ENCODE peak calls at places on chromosomes 5 and 9, in six cellular contexts. One of them, this sample, is unnamed.

GRCh38 chr5:147481857-147482256 is 28.0 kb downstream of the DPYSL3 start:
- DNase-seq in mesendoderm: no peak
- DNase-seq in mesenchymal stem cell: peak; percentile 79
- DNase-seq in neuronal stem cell: no peak
- DNase-seq in H1: no peak
- DNase-seq in IMR-90: peak; percentile 78
- DNase-seq in this sample: no peak

GRCh38 chr9:88303785-88304495 is 84.3 kb upstream of the SPIN1 start:
- DNase-seq in mesendoderm: no peak
- DNase-seq in neuronal stem cell: no peak
- DNase-seq in mesenchymal stem cell: peak; percentile 10
- DNase-seq in H1: no peak
- DNase-seq in IMR-90: peak; percentile 58
- DNase-seq in this sample: no peak

GRCh38 chr9:6356904-6357303 is 28.7 kb downstream of the TPD52L3 start:
- DNase-seq in neuronal stem cell: no peak
- DNase-seq in IMR-90: no peak
- DNase-seq in mesenchymal stem cell: no peak
- DNase-seq in mesendoderm: no peak
- DNase-seq in H1: no peak
- DNase-seq in this sample: no peak

GRCh38 chr5:34658023-34658422 is 1.9 kb downstream of the RAI14 start:
- DNase-seq in H1: no peak
- DNase-seq in mesendoderm: peak; percentile 50
- DNase-seq in mesenchymal stem cell: peak; percentile 53
- DNase-seq in IMR-90: peak; percentile 66
- DNase-seq in neuronal stem cell: no peak
- DNase-seq in this sample: no peak

GRCh38 chr5:83472508-83473343 is 1.2 kb downstream of the VCAN start:
- DNase-seq in mesendoderm: peak; percentile 64
- DNase-seq in mesenchymal stem cell: peak; percentile 55
- DNase-seq in H1: no peak
- DNase-seq in neuronal stem cell: peak; percentile 57
- DNase-seq in IMR-90: no peak
- DNase-seq in this sample: peak; percentile 61

GRCh38 chr9:26326473-26327044 is 566.0 kb downstream of the CAAP1 start:
- DNase-seq in IMR-90: peak; percentile 81
- DNase-seq in mesenchymal stem cell: peak; percentile 78
- DNase-seq in neuronal stem cell: peak; percentile 55
- DNase-seq in H1: peak; percentile 10
- DNase-seq in mesendoderm: peak; percentile 79
- DNase-seq in this sample: peak; percentile 45

GRCh38 chr9:92654481-92655301 is 15.2 kb downstream of the IPPK start:
- DNase-seq in neuronal stem cell: no peak
- DNase-seq in mesendoderm: no peak
- DNase-seq in H1: no peak
- DNase-seq in mesenchymal stem cell: no peak
- DNase-seq in IMR-90: no peak
- DNase-seq in this sample: no peak

GRCh38 chr5:111680737-111681413 is 76.1 kb downstream of the NREP start:
- DNase-seq in IMR-90: peak; percentile 97
- DNase-seq in mesendoderm: no peak
- DNase-seq in mesenchymal stem cell: peak; percentile 96
- DNase-seq in H1: no peak
- DNase-seq in neuronal stem cell: no peak
- DNase-seq in this sample: no peak

GRCh38 chr5:42994285-42995151 is 45.6 kb downstream of the ANXA2R start:
- DNase-seq in mesenchymal stem cell: peak; percentile 81
- DNase-seq in IMR-90: peak; percentile 93
- DNase-seq in neuronal stem cell: peak; percentile 81
- DNase-seq in mesendoderm: peak; percentile 92
- DNase-seq in H1: no peak
- DNase-seq in this sample: peak; percentile 88

GRCh38 chr9:118991366-118992285 is 377.6 kb downstream of the BRINP1 start:
- DNase-seq in H1: no peak
- DNase-seq in IMR-90: no peak
- DNase-seq in neuronal stem cell: no peak
- DNase-seq in mesenchymal stem cell: no peak
- DNase-seq in mesendoderm: no peak
- DNase-seq in this sample: peak; percentile 28
- H3K27me3 ChIP-seq in H1: no peaks in the 10 kb centered on the region
- H3K27me3 ChIP-seq in IMR-90: no peaks in the 10 kb centered on the region
- H3K27me3 ChIP-seq in neuronal stem cell: no peaks in the 10 kb centered on the region
- H3K27me3 ChIP-seq in mesenchymal stem cell: no peaks in the 10 kb centered on the region
- H3K27me3 ChIP-seq in mesendoderm: no peaks in the 10 kb centered on the region
- H3K27me3 ChIP-seq in this sample: no peaks in the 10 kb centered on the region

DNA sequence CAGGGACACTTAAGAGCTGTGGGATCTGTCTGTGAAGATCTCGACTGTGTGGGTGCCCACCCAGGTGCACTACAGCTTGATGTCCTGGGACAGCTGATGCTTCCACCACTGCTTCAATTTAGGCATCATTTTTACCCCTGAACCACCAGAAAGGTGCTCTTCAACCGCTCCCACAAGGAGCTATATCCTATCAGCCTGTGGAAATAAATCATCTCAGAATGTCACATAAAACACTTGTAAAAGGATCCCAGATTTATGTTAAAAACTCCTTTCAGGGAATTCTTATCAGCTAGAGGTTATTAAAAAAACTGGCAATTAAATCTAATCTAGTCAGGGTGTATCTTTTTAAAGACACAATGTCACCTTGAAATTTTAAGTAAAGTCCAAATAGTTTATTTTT is 82.7 kb upstream of the PCA3 start:
- DNase-seq in H1: no peak
- DNase-seq in neuronal stem cell: no peak
- DNase-seq in mesendoderm: no peak
- DNase-seq in mesenchymal stem cell: no peak
- DNase-seq in IMR-90: no peak
- DNase-seq in this sample: no peak
- H3K23ac ChIP-seq in H1: no peak overlapping the region
- H3K23ac ChIP-seq in neuronal stem cell: no peak overlapping the region
- H3K23ac ChIP-seq in mesendoderm: no peak overlapping the region
- H3K23ac ChIP-seq in mesenchymal stem cell: no peak overlapping the region
- H3K23ac ChIP-seq in IMR-90: no peak overlapping the region
- H3K23ac ChIP-seq in this sample: no peak overlapping the region

DNA sequence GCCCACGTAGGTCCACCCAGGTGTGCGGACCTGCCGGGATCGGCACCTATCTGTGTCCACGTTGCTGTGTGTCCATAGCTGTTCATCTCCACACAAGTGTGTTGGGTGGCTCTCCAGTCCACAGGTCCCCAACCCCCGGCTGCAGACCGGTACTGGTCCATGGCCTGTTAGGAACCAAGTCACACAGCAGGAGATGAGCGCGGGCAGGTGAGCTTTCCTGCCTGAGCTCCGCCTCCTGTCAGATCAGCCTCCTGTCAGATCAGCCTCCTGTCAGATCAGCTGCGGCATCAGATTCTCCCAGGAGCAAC is 18.9 kb downstream of the LAMC3 start:
- DNase-seq in mesenchymal stem cell: no peak
- DNase-seq in H1: no peak
- DNase-seq in neuronal stem cell: no peak
- DNase-seq in IMR-90: no peak
- DNase-seq in mesendoderm: no peak
- DNase-seq in this sample: no peak
- H3K27me3 ChIP-seq in mesenchymal stem cell: peaks cover 53% of the 10 kb centered on the region
- H3K27me3 ChIP-seq in H1: no peaks in the 10 kb centered on the region
- H3K27me3 ChIP-seq in neuronal stem cell: peaks cover 63% of the 10 kb centered on the region
- H3K27me3 ChIP-seq in IMR-90: peaks cover 66% of the 10 kb centered on the region
- H3K27me3 ChIP-seq in mesendoderm: no peaks in the 10 kb centered on the region
- H3K27me3 ChIP-seq in this sample: no peaks in the 10 kb centered on the region

GRCh38 chr5:65394078-65394477 is 87.6 kb downstream of the ADAMTS6 start:
- DNase-seq in mesenchymal stem cell: peak; percentile 83
- DNase-seq in H1: no peak
- DNase-seq in neuronal stem cell: no peak
- DNase-seq in mesendoderm: no peak
- DNase-seq in IMR-90: peak; percentile 90
- DNase-seq in this sample: no peak
- H3K23ac ChIP-seq in mesenchymal stem cell: no peak overlapping the region
- H3K23ac ChIP-seq in H1: no peak overlapping the region
- H3K23ac ChIP-seq in neuronal stem cell: no peak overlapping the region
- H3K23ac ChIP-seq in mesendoderm: no peak overlapping the region
- H3K23ac ChIP-seq in IMR-90: peak overlapping the region; percentile 14
- H3K23ac ChIP-seq in this sample: no peak overlapping the region

GRCh38 chr9:123368481-123369153 is 12.6 kb downstream of the CRB2 start:
- DNase-seq in neuronal stem cell: no peak
- DNase-seq in IMR-90: no peak
- DNase-seq in mesendoderm: no peak
- DNase-seq in H1: no peak
- DNase-seq in mesenchymal stem cell: no peak
- DNase-seq in this sample: no peak
- H3K27me3 ChIP-seq in neuronal stem cell: no peaks in the 10 kb centered on the region
- H3K27me3 ChIP-seq in IMR-90: peaks cover 44% of the 10 kb centered on the region
- H3K27me3 ChIP-seq in mesendoderm: no peaks in the 10 kb centered on the region
- H3K27me3 ChIP-seq in H1: no peaks in the 10 kb centered on the region
- H3K27me3 ChIP-seq in mesenchymal stem cell: peaks cover 23% of the 10 kb centered on the region
- H3K27me3 ChIP-seq in this sample: no peaks in the 10 kb centered on the region

GRCh38 chr9:124934290-124934689 is 6.6 kb downstream of the GOLGA1 start:
- DNase-seq in H1: no peak
- DNase-seq in mesendoderm: no peak
- DNase-seq in mesenchymal stem cell: peak; percentile 39
- DNase-seq in neuronal stem cell: no peak
- DNase-seq in IMR-90: peak; percentile 73
- DNase-seq in this sample: no peak

GRCh38 chr9:124928116-124928515 is 12.8 kb downstream of the GOLGA1 start:
- DNase-seq in mesendoderm: no peak
- DNase-seq in IMR-90: no peak
- DNase-seq in mesenchymal stem cell: no peak
- DNase-seq in neuronal stem cell: no peak
- DNase-seq in H1: no peak
- DNase-seq in this sample: no peak

GRCh38 chr9:124929464-124929863 is 11.4 kb downstream of the GOLGA1 start:
- DNase-seq in neuronal stem cell: no peak
- DNase-seq in mesendoderm: no peak
- DNase-seq in IMR-90: no peak
- DNase-seq in H1: no peak
- DNase-seq in mesenchymal stem cell: no peak
- DNase-seq in this sample: no peak

GRCh38 chr9:124932355-124932754 is 8.5 kb downstream of the GOLGA1 start:
- DNase-seq in mesenchymal stem cell: no peak
- DNase-seq in IMR-90: no peak
- DNase-seq in mesendoderm: no peak
- DNase-seq in neuronal stem cell: no peak
- DNase-seq in H1: no peak
- DNase-seq in this sample: no peak
- H3K23ac ChIP-seq in mesenchymal stem cell: no peak overlapping the region
- H3K23ac ChIP-seq in IMR-90: no peak overlapping the region
- H3K23ac ChIP-seq in mesendoderm: no peak overlapping the region
- H3K23ac ChIP-seq in neuronal stem cell: no peak overlapping the region
- H3K23ac ChIP-seq in H1: no peak overlapping the region
- H3K23ac ChIP-seq in this sample: no peak overlapping the region

GRCh38 chr9:21398955-21399489 is 9.9 kb upstream of the IFNA8 start:
- DNase-seq in mesenchymal stem cell: no peak
- DNase-seq in H1: no peak
- DNase-seq in neuronal stem cell: no peak
- DNase-seq in IMR-90: no peak
- DNase-seq in mesendoderm: no peak
- DNase-seq in this sample: no peak
- H3K27me3 ChIP-seq in mesenchymal stem cell: peaks cover 17% of the 10 kb centered on the region
- H3K27me3 ChIP-seq in H1: no peaks in the 10 kb centered on the region
- H3K27me3 ChIP-seq in neuronal stem cell: peaks cover 67% of the 10 kb centered on the region
- H3K27me3 ChIP-seq in IMR-90: peaks cover 44% of the 10 kb centered on the region
- H3K27me3 ChIP-seq in mesendoderm: no peaks in the 10 kb centered on the region
- H3K27me3 ChIP-seq in this sample: peaks cover 6% of the 10 kb centered on the region

DNA sequence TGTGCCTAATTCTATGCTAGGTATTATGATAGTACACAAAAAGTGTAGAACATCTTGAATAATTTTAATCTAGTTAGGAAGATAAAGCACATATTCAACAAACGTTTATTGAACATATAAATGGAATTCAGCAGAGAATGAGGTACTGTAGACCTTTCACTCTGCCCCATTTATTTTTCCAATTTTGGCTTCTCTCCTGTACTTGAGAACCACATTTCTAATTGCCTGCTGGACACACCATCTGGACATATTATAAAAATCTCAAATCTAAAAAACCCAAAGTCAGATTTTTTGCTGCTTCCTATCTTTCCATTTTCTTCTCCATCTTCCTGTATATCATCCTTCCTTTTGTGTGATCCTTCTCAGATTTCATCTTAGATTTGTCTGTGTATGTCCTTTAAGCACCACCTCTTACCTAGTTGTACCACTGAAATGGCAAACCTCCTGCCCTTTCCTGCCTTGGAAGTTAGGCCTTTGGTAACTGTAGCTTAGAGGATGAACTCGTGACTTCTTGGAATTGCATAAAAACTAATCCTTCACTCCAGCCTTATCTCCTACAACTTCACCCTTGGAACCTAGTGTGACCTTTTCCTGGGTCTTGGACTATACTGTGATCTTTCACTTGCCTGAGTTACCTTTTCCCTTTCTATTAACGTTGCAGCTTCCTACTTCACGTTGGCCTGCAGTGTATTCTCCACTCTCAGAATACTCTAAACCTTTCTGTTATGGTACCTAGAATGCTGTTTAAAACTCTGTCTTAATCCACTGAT is 8.8 kb downstream of the SLC26A2 start:
- DNase-seq in mesendoderm: no peak
- DNase-seq in IMR-90: no peak
- DNase-seq in mesenchymal stem cell: no peak
- DNase-seq in H1: no peak
- DNase-seq in neuronal stem cell: no peak
- DNase-seq in this sample: no peak
- H3K23ac ChIP-seq in mesendoderm: no peak overlapping the region
- H3K23ac ChIP-seq in IMR-90: no peak overlapping the region
- H3K23ac ChIP-seq in mesenchymal stem cell: no peak overlapping the region
- H3K23ac ChIP-seq in H1: no peak overlapping the region
- H3K23ac ChIP-seq in neuronal stem cell: no peak overlapping the region
- H3K23ac ChIP-seq in this sample: no peak overlapping the region

DNA sequence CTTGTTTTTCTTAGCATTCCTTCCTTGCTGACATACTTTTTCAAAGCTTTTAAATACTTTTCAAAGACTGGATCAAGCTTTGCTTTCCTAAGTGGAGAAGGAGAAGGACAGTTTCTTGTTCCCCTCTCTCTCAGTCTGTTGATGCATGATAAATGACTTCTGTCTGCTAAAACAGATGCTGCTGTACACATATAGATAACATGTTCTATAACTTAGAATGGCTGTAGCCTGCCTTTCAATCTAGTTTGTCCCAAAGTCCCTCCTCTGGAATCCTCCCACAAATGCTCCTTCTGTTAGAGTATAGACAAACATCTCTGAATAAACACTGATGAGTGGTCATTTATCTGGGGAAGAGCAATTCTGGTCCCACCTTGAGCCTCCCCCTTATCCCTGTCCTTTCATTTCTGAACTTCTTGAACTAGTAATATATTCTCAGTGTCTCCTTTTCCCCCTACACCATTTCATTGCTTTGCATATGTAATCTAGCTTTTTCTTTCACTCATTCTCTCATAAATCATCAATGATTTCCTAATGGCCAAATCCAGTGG is 5.4 kb upstream of the HEMGN start:
- DNase-seq in IMR-90: no peak
- DNase-seq in H1: no peak
- DNase-seq in mesenchymal stem cell: no peak
- DNase-seq in mesendoderm: no peak
- DNase-seq in neuronal stem cell: no peak
- DNase-seq in this sample: no peak
- H3K27me3 ChIP-seq in IMR-90: peaks cover 43% of the 10 kb centered on the region
- H3K27me3 ChIP-seq in H1: no peaks in the 10 kb centered on the region
- H3K27me3 ChIP-seq in mesenchymal stem cell: peaks cover 56% of the 10 kb centered on the region
- H3K27me3 ChIP-seq in mesendoderm: peaks cover 15% of the 10 kb centered on the region
- H3K27me3 ChIP-seq in neuronal stem cell: peaks cover 58% of the 10 kb centered on the region
- H3K27me3 ChIP-seq in this sample: peaks cover 4% of the 10 kb centered on the region

This sample was measured in H9.